ENCODE peak calls at places on chromosomes 1 and 21, in five cellular contexts. R is AG04450, U is pancreas, C is A673, Z is MM.1S. O is an unnamed sample.

GRCh38 chr1:162230096-162230495 is 146.6 kb downstream of the SPATA46 start:
- DNase-seq in U (peak; percentile 38), C (peak; percentile 98), Z (no peak), R (no peak), O (peak; percentile 62)

GRCh38 chr1:15444476-15445389 is 6.5 kb downstream of the CTRC start:
- DNase-seq in Z (no peak), C (no peak), R (no peak), U (peak; percentile 80), O (no peak)

GRCh38 chr1:36085686-36086526 is 2.0 kb downstream of the TEKT2 start:
- DNase-seq in Z (no peak), R (no peak), U (no peak), C (no peak), O (peak; percentile 18)

GRCh38 chr1:108190686-108191416 is 9.3 kb downstream of the SLC25A24 start:
- DNase-seq in U (no peak), R (no peak), Z (no peak), C (no peak), O (no peak)

GRCh38 chr21:17780539-17780938 is 38.6 kb downstream of the C21orf91 start:
- DNase-seq in U (no peak), C (peak; percentile 34), R (no peak), Z (peak; percentile 94), O (no peak)

GRCh38 chr21:46054031-46054430 is 43.9 kb upstream of the COL6A2 start:
- DNase-seq in Z (no peak), R (no peak), U (no peak), C (no peak), O (no peak)

GRCh38 chr1:187928288-187928687 is 1099.5 kb downstream of the PLA2G4A start:
- DNase-seq in C (peak; percentile 65), R (no peak), U (no peak), Z (no peak), O (no peak)

GRCh38 chr1:37478451-37478871 is 4.1 kb downstream of the ZC3H12A start:
- DNase-seq in R (no peak), U (no peak), Z (no peak), C (no peak), O (peak; percentile 53)

GRCh38 chr1:169892819-169893644 is 664 bp downstream of the SCYL3 start:
- DNase-seq in U (no peak), Z (peak; percentile 38), C (peak; percentile 31), R (no peak), O (no peak)

GRCh38 chr1:12615916-12616708 is 1.9 kb downstream of the DHRS3 start:
- DNase-seq in C (no peak), U (peak; percentile 73), Z (no peak), R (no peak), O (peak; percentile 85)

GRCh38 chr21:31604591-31605190 is 54.8 kb upstream of the SOD1 start:
- DNase-seq in R (peak; percentile 20), Z (peak; percentile 89), U (peak; percentile 25), C (peak; percentile 71), O (peak; percentile 78)

GRCh38 chr1:6467224-6467623 is 1.3 kb upstream of the TNFRSF25 start:
- DNase-seq in Z (no peak), U (no peak), R (no peak), C (no peak), O (no peak)

GRCh38 chr1:226627924-226628623 is 79.5 kb downstream of the STUM start:
- DNase-seq in Z (no peak), R (no peak), U (no peak), C (no peak), O (no peak)

GRCh38 chr1:182446033-182446669 is 3.8 kb upstream of the RGSL1 start:
- DNase-seq in U (no peak), C (peak; percentile 65), Z (peak; percentile 71), R (no peak), O (no peak)

GRCh38 chr1:162421258-162422194 is 9.6 kb upstream of the SH2D1B start:
- DNase-seq in U (no peak), Z (peak; percentile 35), C (no peak), R (no peak), O (no peak)

GRCh38 chr1:36968730-36969129 is 65.6 kb downstream of the GRIK3 start:
- DNase-seq in Z (no peak), U (no peak), C (peak; percentile 25), R (no peak), O (no peak)

GRCh38 chr21:34938079-34938764 is 110.9 kb downstream of the RUNX1 start:
- DNase-seq in U (no peak), C (no peak), Z (no peak), R (no peak), O (no peak)

GRCh38 chr1:168554603-168555520 is 11.1 kb upstream of the XCL2 start:
- DNase-seq in U (no peak), Z (no peak), C (no peak), R (no peak), O (no peak)

GRCh38 chr1:81467433-81467832 is 333.3 kb upstream of the ADGRL2 start:
- DNase-seq in R (no peak), U (no peak), C (no peak), Z (no peak), O (no peak)

GRCh38 chr1:198018529-198018928 is 101.4 kb downstream of the LHX9 start:
- DNase-seq in R (no peak), U (no peak), Z (no peak), C (peak; percentile 63), O (no peak)

GRCh38 chr1:67832737-67833594 is at the start of gene GNG12:
- DNase-seq in U (peak; percentile 71), R (no peak), Z (peak; percentile 60), C (peak; percentile 76), O (peak; percentile 77)

GRCh38 chr1:22808846-22809501 is 98.3 kb downstream of the EPHB2 start:
- DNase-seq in U (no peak), Z (no peak), R (peak; percentile 37), C (no peak), O (no peak)

GRCh38 chr21:31732538-31732864 is 583 bp upstream of the SCAF4 start:
- DNase-seq in Z (no peak), R (no peak), C (no peak), U (no peak), O (no peak)

GRCh38 chr1:54280652-54281051 is 80.7 kb downstream of the MRPL37 start:
- DNase-seq in C (no peak), R (no peak), U (no peak), Z (no peak), O (no peak)

GRCh38 chr1:20099533-20099932 is 19.8 kb downstream of the PLA2G2D start:
- DNase-seq in C (no peak), Z (no peak), R (no peak), U (no peak), O (no peak)

GRCh38 chr1:248804771-248805681 is 20.7 kb downstream of the SH3BP5L start:
- DNase-seq in C (no peak), R (no peak), U (no peak), Z (peak; percentile 68), O (no peak)

GRCh38 chr1:248805905-248806304 is 19.8 kb downstream of the SH3BP5L start:
- DNase-seq in Z (peak; percentile 26), R (no peak), U (no peak), C (no peak), O (no peak)

GRCh38 chr1:248802454-248802853 is 23.3 kb downstream of the SH3BP5L start:
- DNase-seq in C (no peak), U (no peak), Z (no peak), R (no peak), O (no peak)

DNA sequence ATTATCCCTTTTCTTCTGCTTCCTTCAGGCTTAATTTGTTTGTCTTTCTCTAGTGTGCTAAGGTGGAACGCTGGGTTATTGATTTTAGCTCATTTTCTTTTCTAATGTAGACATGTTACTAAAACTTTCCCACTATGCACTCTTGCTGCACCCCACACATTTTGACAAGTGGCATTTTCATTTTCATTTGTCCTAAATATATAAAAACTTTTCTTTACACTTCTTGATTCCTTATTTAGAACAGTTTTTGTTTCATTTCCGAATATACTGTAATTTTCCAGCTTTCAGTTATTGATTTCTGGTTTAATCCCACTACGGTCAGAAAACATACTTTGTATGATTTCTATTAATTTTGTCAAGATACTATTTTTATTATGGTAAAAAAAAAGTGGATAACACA is 25.3 kb downstream of the SH3BP5L start:
- DNase-seq in Z (peak; percentile 33), C (no peak), R (no peak), U (no peak), O (no peak)
- H3K9me3 ChIP-seq in Z (no peaks in the 10 kb centered on the region), C (no peaks in the 10 kb centered on the region), R (no peaks in the 10 kb centered on the region), U (no peaks in the 10 kb centered on the region), O (no peaks in the 10 kb centered on the region)

GRCh38 chr1:8889103-8889846 is 10.8 kb upstream of the ENO1 start:
- DNase-seq in U (no peak), Z (no peak), R (no peak), C (no peak), O (no peak)

GRCh38 chr1:8891405-8891804 is 12.9 kb upstream of the ENO1 start:
- DNase-seq in U (no peak), Z (no peak), R (no peak), C (no peak), O (no peak)

GRCh38 chr1:8886589-8886988 is 8.1 kb upstream of the ENO1 start:
- DNase-seq in U (no peak), Z (no peak), C (no peak), R (no peak), O (no peak)

GRCh38 chr1:8892026-8892425 is 13.5 kb upstream of the ENO1 start:
- DNase-seq in Z (no peak), C (no peak), R (no peak), U (no peak), O (no peak)

DNA sequence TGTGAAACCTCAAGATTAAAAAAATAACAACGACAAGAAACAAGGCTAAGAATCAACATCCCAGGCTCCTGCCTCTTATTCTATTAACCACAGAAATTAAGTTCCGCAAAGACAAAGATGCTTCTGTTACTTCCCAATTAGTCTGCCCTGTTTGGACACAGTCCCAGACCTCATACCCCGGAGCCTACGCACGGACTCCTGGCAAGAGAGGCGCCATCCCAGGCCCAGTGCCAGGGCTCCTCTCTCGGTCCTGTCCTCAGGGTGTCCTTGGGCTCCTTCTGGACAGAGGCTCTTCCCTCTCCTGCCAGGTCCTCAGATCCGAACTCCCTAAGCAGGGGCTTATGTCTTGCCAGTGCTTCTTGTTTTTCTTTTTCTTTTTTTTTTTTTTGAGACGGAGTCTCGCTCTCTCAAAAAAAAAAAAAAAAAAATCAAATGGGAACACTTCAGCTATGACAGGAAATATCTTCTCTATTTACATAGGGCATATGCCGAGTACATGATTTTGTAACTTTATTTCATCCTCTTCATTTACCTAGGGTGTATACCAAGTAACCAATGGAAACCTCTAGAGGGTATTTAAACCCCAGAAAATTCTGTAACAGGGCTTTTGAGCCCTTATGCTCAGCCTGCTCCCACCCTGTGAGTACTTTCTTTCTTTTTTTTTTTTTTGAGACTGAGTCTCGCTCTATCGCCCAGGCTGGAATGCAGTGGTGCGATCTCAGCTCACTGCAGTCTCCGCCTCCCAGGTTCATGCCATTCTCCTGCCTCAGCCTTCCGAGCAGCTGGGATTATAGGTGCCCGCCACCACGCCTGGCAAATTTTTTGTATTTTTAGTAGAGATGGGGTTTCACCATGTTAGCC is 11.7 kb upstream of the ENO1 start:
- DNase-seq in Z (no peak), C (no peak), R (no peak), U (peak; percentile 57), O (peak; percentile 47)
- H3K4me3 ChIP-seq in Z (no peak overlapping the region), C (peak overlapping the region; percentile 22), R (peak overlapping the region; percentile 47), U (no peak overlapping the region), O (no peak overlapping the region)

DNA sequence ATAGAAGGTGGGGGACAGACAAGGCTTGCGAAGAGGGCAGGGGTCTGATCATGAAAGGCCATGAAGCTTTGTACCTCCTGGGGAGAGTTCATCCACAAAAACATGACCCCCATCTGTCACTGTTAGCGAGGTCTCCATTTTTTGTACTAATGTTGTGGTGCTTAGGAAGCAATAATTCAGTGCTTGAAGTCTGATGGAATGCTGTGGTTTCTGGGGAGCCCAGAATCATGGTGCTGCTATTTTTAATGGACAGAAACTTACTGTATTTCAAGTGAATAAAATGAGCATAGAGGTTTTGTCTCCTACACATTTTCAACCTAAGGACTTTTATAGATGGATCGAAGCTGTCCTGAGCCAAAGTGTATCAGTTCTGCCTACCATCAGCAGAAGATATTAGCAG is 28.2 kb upstream of the RGL1 start:
- DNase-seq in Z (no peak), C (no peak), U (no peak), R (no peak), O (no peak)
- H3K9me3 ChIP-seq in Z (peaks cover 5% of the 10 kb centered on the region), C (peaks cover 24% of the 10 kb centered on the region), U (no peaks in the 10 kb centered on the region), R (peaks cover 10% of the 10 kb centered on the region), O (no peaks in the 10 kb centered on the region)

GRCh38 chr1:205746757-205747412 is 3.1 kb downstream of the NUCKS1 start:
- DNase-seq in C (no peak), Z (no peak), U (no peak), R (no peak), O (no peak)
- H3K4me3 ChIP-seq in C (peak overlapping the region; percentile 78), Z (no peak overlapping the region), U (no peak overlapping the region), R (peak overlapping the region; percentile 23), O (no peak overlapping the region)